ENCODE peak calls at places on chromosomes 12 and 14, in six cellular contexts. One of them, this sample, is unnamed.

GRCh38 chr14:90819734-90820393 is 3.6 kb upstream of the TTC7B start:
- DNase-seq in fibroblast of pulmonary artery: no peak
- DNase-seq in HCT116: no peak
- DNase-seq in endothelial cell: no peak
- DNase-seq in colonic mucosa: no peak
- DNase-seq in right atrium auricular region: no peak
- DNase-seq in this sample: no peak

GRCh38 chr14:74948228-74949175 is 6.9 kb downstream of the PGF start:
- DNase-seq in colonic mucosa: no peak
- DNase-seq in HCT116: no peak
- DNase-seq in right atrium auricular region: no peak
- DNase-seq in fibroblast of pulmonary artery: no peak
- DNase-seq in endothelial cell: no peak
- DNase-seq in this sample: no peak

GRCh38 chr12:24363177-24363754 is 413.8 kb upstream of the SOX5 start:
- DNase-seq in colonic mucosa: no peak
- DNase-seq in endothelial cell: no peak
- DNase-seq in HCT116: no peak
- DNase-seq in right atrium auricular region: no peak
- DNase-seq in fibroblast of pulmonary artery: no peak
- DNase-seq in this sample: no peak

GRCh38 chr12:5503774-5504173 is 71.9 kb downstream of the NTF3 start:
- DNase-seq in right atrium auricular region: no peak
- DNase-seq in colonic mucosa: peak; percentile 81
- DNase-seq in endothelial cell: no peak
- DNase-seq in fibroblast of pulmonary artery: no peak
- DNase-seq in HCT116: no peak
- DNase-seq in this sample: no peak

GRCh38 chr14:59707778-59708635 is 131.4 kb upstream of the CCDC175 start:
- DNase-seq in endothelial cell: no peak
- DNase-seq in fibroblast of pulmonary artery: peak; percentile 25
- DNase-seq in HCT116: no peak
- DNase-seq in colonic mucosa: no peak
- DNase-seq in right atrium auricular region: no peak
- DNase-seq in this sample: no peak

GRCh38 chr14:103085106-103086091 is 1.4 kb downstream of the LBHD2 start:
- DNase-seq in right atrium auricular region: no peak
- DNase-seq in fibroblast of pulmonary artery: no peak
- DNase-seq in colonic mucosa: no peak
- DNase-seq in HCT116: no peak
- DNase-seq in endothelial cell: peak; percentile 57
- DNase-seq in this sample: no peak

GRCh38 chr12:108728820-108729611 is 2.3 kb downstream of the CORO1C start:
- DNase-seq in HCT116: no peak
- DNase-seq in endothelial cell: no peak
- DNase-seq in fibroblast of pulmonary artery: peak; percentile 31
- DNase-seq in colonic mucosa: no peak
- DNase-seq in right atrium auricular region: no peak
- DNase-seq in this sample: no peak

GRCh38 chr14:88095791-88096190 is 90.9 kb downstream of the GPR65 start:
- DNase-seq in colonic mucosa: no peak
- DNase-seq in HCT116: no peak
- DNase-seq in endothelial cell: no peak
- DNase-seq in fibroblast of pulmonary artery: no peak
- DNase-seq in right atrium auricular region: no peak
- DNase-seq in this sample: no peak

GRCh38 chr12:54891717-54892478 is 37.6 kb downstream of the MUCL1 start:
- DNase-seq in right atrium auricular region: no peak
- DNase-seq in HCT116: no peak
- DNase-seq in colonic mucosa: peak; percentile 68
- DNase-seq in endothelial cell: no peak
- DNase-seq in fibroblast of pulmonary artery: no peak
- DNase-seq in this sample: no peak

GRCh38 chr14:38948171-38948570 is 154.9 kb downstream of the SEC23A start:
- DNase-seq in endothelial cell: no peak
- DNase-seq in right atrium auricular region: no peak
- DNase-seq in HCT116: no peak
- DNase-seq in colonic mucosa: no peak
- DNase-seq in fibroblast of pulmonary artery: peak; percentile 49
- DNase-seq in this sample: no peak

GRCh38 chr12:57603758-57604453 is 718 bp upstream of the DTX3 start:
- DNase-seq in colonic mucosa: peak; percentile 38
- DNase-seq in right atrium auricular region: no peak
- DNase-seq in endothelial cell: no peak
- DNase-seq in fibroblast of pulmonary artery: peak; percentile 50
- DNase-seq in HCT116: no peak
- DNase-seq in this sample: no peak

GRCh38 chr12:103517161-103517560 is 21.4 kb upstream of the C12orf42 start:
- DNase-seq in endothelial cell: no peak
- DNase-seq in HCT116: no peak
- DNase-seq in fibroblast of pulmonary artery: no peak
- DNase-seq in colonic mucosa: no peak
- DNase-seq in right atrium auricular region: no peak
- DNase-seq in this sample: no peak

GRCh38 chr12:125128380-125128779 is 63.1 kb downstream of the AACS start:
- DNase-seq in colonic mucosa: no peak
- DNase-seq in HCT116: no peak
- DNase-seq in fibroblast of pulmonary artery: no peak
- DNase-seq in endothelial cell: no peak
- DNase-seq in right atrium auricular region: no peak
- DNase-seq in this sample: no peak

GRCh38 chr12:110677982-110678381 is 10.9 kb downstream of the HVCN1 start:
- DNase-seq in fibroblast of pulmonary artery: no peak
- DNase-seq in HCT116: no peak
- DNase-seq in right atrium auricular region: no peak
- DNase-seq in endothelial cell: no peak
- DNase-seq in colonic mucosa: no peak
- DNase-seq in this sample: no peak

GRCh38 chr12:110679201-110679600 is 9.7 kb downstream of the HVCN1 start:
- DNase-seq in endothelial cell: no peak
- DNase-seq in colonic mucosa: no peak
- DNase-seq in right atrium auricular region: no peak
- DNase-seq in fibroblast of pulmonary artery: no peak
- DNase-seq in HCT116: no peak
- DNase-seq in this sample: no peak

GRCh38 chr12:110680032-110680431 is 8.9 kb downstream of the HVCN1 start:
- DNase-seq in fibroblast of pulmonary artery: no peak
- DNase-seq in endothelial cell: no peak
- DNase-seq in colonic mucosa: no peak
- DNase-seq in right atrium auricular region: no peak
- DNase-seq in HCT116: no peak
- DNase-seq in this sample: no peak

GRCh38 chr12:110677206-110677911 is 11.6 kb downstream of the HVCN1 start:
- DNase-seq in HCT116: no peak
- DNase-seq in right atrium auricular region: no peak
- DNase-seq in endothelial cell: no peak
- DNase-seq in fibroblast of pulmonary artery: no peak
- DNase-seq in colonic mucosa: no peak
- DNase-seq in this sample: peak; percentile 76

DNA sequence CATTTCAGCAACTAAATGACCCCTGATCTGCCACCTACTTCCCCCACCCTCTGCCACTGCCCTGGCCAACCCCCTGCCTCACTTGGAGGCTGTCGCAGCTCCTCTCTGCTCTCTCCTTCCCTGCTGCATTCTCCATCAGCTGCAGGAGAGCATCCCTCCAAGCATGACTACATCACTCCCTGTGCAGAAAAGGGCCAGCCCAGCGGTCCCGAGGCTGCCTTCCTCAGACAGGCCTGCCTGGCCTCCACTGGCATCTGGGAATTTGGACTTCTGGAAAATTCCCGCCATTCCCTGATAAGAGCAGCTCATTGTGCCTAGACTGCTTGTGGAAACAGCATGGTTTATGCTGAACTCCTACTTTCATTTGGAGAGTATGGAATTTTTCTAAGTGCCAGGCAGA is 12.7 kb downstream of the HVCN1 start:
- DNase-seq in fibroblast of pulmonary artery: no peak
- DNase-seq in HCT116: no peak
- DNase-seq in colonic mucosa: no peak
- DNase-seq in endothelial cell: no peak
- DNase-seq in right atrium auricular region: no peak
- DNase-seq in this sample: no peak
- TF ChIP-seq CTCF in fibroblast of pulmonary artery: no peak
- TF ChIP-seq CTCF in HCT116: no peak
- TF ChIP-seq CTCF in colonic mucosa: no peak
- TF ChIP-seq CTCF in endothelial cell: no peak
- TF ChIP-seq CTCF in right atrium auricular region: no peak
- TF ChIP-seq CTCF in this sample: no peak

GRCh38 chr12:79119796-79120195 is 255.2 kb downstream of the SYT1 start:
- DNase-seq in colonic mucosa: no peak
- DNase-seq in fibroblast of pulmonary artery: no peak
- DNase-seq in right atrium auricular region: no peak
- DNase-seq in HCT116: no peak
- DNase-seq in endothelial cell: no peak
- DNase-seq in this sample: no peak
- TF ChIP-seq CTCF in colonic mucosa: no peak
- TF ChIP-seq CTCF in fibroblast of pulmonary artery: peak; percentile 3
- TF ChIP-seq CTCF in right atrium auricular region: no peak
- TF ChIP-seq CTCF in HCT116: no peak
- TF ChIP-seq CTCF in endothelial cell: no peak
- TF ChIP-seq CTCF in this sample: no peak

DNA sequence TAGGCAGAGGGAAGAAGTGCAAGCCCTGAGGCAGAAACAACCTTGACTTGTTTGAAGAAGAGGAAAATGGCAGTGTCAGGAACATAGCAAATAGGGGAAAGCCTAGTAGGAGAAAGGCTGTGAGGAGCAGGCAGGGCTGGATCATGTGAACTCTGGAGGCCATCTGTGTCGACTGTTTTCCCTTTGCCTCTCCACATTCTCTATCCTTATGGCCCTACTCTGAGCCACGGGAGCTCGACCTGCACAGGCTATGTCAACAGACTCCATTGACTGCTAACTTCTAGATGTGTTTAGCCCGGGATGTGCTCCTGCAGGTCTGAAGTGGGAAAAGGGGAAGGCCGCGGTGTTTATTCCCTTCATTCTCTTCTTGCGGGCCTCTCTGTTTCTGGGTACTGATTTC is 35.2 kb downstream of the EGLN3 start:
- DNase-seq in fibroblast of pulmonary artery: no peak
- DNase-seq in right atrium auricular region: no peak
- DNase-seq in HCT116: no peak
- DNase-seq in endothelial cell: no peak
- DNase-seq in colonic mucosa: no peak
- DNase-seq in this sample: no peak
- TF ChIP-seq CTCF in fibroblast of pulmonary artery: no peak
- TF ChIP-seq CTCF in right atrium auricular region: no peak
- TF ChIP-seq CTCF in HCT116: no peak
- TF ChIP-seq CTCF in endothelial cell: no peak
- TF ChIP-seq CTCF in colonic mucosa: no peak
- TF ChIP-seq CTCF in this sample: no peak

DNA sequence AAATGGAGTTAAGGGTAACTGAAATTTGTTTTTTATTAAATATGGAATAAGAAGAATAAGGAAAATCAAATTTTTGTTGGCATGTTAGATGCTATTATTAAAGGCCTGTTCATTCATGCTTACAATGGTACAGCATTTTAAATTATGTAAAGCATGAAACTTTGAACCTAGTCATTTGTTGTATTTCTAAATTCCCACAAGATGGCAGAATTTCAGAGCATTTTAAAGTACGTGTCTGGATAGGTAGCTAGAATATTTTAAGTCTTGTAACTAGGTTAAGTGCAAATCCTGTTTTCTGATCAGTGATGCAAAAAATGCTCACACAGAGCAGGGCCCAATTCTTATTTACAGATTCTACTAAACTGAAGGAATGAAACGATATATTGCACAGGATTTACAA is 585.6 kb upstream of the MIS18BP1 start:
- DNase-seq in fibroblast of pulmonary artery: no peak
- DNase-seq in HCT116: no peak
- DNase-seq in endothelial cell: no peak
- DNase-seq in right atrium auricular region: no peak
- DNase-seq in colonic mucosa: no peak
- DNase-seq in this sample: peak; percentile 4
- TF ChIP-seq CTCF in fibroblast of pulmonary artery: no peak
- TF ChIP-seq CTCF in HCT116: peak; percentile 8
- TF ChIP-seq CTCF in endothelial cell: no peak
- TF ChIP-seq CTCF in right atrium auricular region: no peak
- TF ChIP-seq CTCF in colonic mucosa: no peak
- TF ChIP-seq CTCF in this sample: peak; percentile 39

GRCh38 chr14:100827751-100828447 is 2.0 kb downstream of the MEG3 start:
- DNase-seq in HCT116: no peak
- DNase-seq in fibroblast of pulmonary artery: peak; percentile 81
- DNase-seq in colonic mucosa: no peak
- DNase-seq in endothelial cell: no peak
- DNase-seq in right atrium auricular region: no peak
- DNase-seq in this sample: no peak
- TF ChIP-seq CTCF in HCT116: no peak
- TF ChIP-seq CTCF in fibroblast of pulmonary artery: peak; percentile 44
- TF ChIP-seq CTCF in colonic mucosa: no peak
- TF ChIP-seq CTCF in endothelial cell: no peak
- TF ChIP-seq CTCF in right atrium auricular region: peak; percentile 36
- TF ChIP-seq CTCF in this sample: no peak

GRCh38 chr14:34874386-34875030 is 652 bp downstream of the BAZ1A start:
- DNase-seq in HCT116: no peak
- DNase-seq in fibroblast of pulmonary artery: peak; percentile 56
- DNase-seq in colonic mucosa: peak; percentile 61
- DNase-seq in right atrium auricular region: no peak
- DNase-seq in endothelial cell: peak; percentile 64
- DNase-seq in this sample: peak; percentile 72
- TF ChIP-seq CTCF in HCT116: no peak
- TF ChIP-seq CTCF in fibroblast of pulmonary artery: peak; percentile 0
- TF ChIP-seq CTCF in colonic mucosa: no peak
- TF ChIP-seq CTCF in right atrium auricular region: peak; percentile 38
- TF ChIP-seq CTCF in endothelial cell: no peak
- TF ChIP-seq CTCF in this sample: peak; percentile 26

GRCh38 chr12:95740751-95741150 is 49.8 kb downstream of the NTN4 start:
- DNase-seq in fibroblast of pulmonary artery: no peak
- DNase-seq in right atrium auricular region: no peak
- DNase-seq in endothelial cell: no peak
- DNase-seq in colonic mucosa: no peak
- DNase-seq in HCT116: no peak
- DNase-seq in this sample: no peak
- TF ChIP-seq CTCF in fibroblast of pulmonary artery: no peak
- TF ChIP-seq CTCF in right atrium auricular region: no peak
- TF ChIP-seq CTCF in endothelial cell: no peak
- TF ChIP-seq CTCF in colonic mucosa: no peak
- TF ChIP-seq CTCF in HCT116: no peak
- TF ChIP-seq CTCF in this sample: no peak

This sample was measured in GM13977.